ENCODE peak calls at places on chromosomes 1 and 21, in six cellular contexts. R, J, Y, K, X and N are unnamed samples.

GRCh38 chr1:241482761-241483250 is 36.7 kb downstream of the FH start:
- DNase-seq in R (peak), J (no peak), Y (no peak), K (no peak), X (peak), N (no peak)

GRCh38 chr1:79705218-79705617 is 698.7 kb upstream of the ADGRL4 start:
- DNase-seq in R (no peak), J (no peak), Y (no peak), K (no peak), X (no peak), N (no peak)

GRCh38 chr1:219173758-219174671 is at the start of gene LYPLAL1:
- DNase-seq in R (peak), J (peak), Y (peak), K (peak), X (peak), N (peak)

GRCh38 chr1:26218906-26219494 is 15.0 kb upstream of the CEP85 start:
- DNase-seq in R (peak), J (no peak), Y (peak), K (no peak), X (no peak), N (no peak)

GRCh38 chr1:215569987-215570824 is 3.1 kb downstream of the KCTD3 start:
- DNase-seq in R (peak), J (no peak), Y (no peak), K (no peak), X (peak), N (no peak)

GRCh38 chr1:40344597-40344996 is 27.5 kb upstream of the COL9A2 start:
- DNase-seq in R (peak), J (peak), Y (peak), K (no peak), X (peak), N (no peak)

GRCh38 chr1:167301355-167301754 is 80.7 kb downstream of the POU2F1 start:
- DNase-seq in R (no peak), J (no peak), Y (no peak), K (no peak), X (no peak), N (no peak)

GRCh38 chr1:94001397-94002045 is 92.3 kb upstream of the GCLM start:
- DNase-seq in R (no peak), J (no peak), Y (no peak), K (no peak), X (no peak), N (no peak)

GRCh38 chr1:234989479-234990327 is 138.9 kb downstream of the TOMM20 start:
- DNase-seq in R (no peak), J (no peak), Y (no peak), K (no peak), X (no peak), N (no peak)

GRCh38 chr21:27536319-27536718 is 569.4 kb upstream of the ADAMTS5 start:
- DNase-seq in R (peak), J (no peak), Y (no peak), K (no peak), X (no peak), N (no peak)

GRCh38 chr21:34679056-34679455 is 10.3 kb downstream of the CLIC6 start:
- DNase-seq in R (no peak), J (no peak), Y (no peak), K (no peak), X (no peak), N (no peak)

GRCh38 chr1:163870666-163871065 is 548.9 kb downstream of the NUF2 start:
- DNase-seq in R (no peak), J (no peak), Y (no peak), K (no peak), X (no peak), N (no peak)

GRCh38 chr1:42282867-42283583 is 52.0 kb downstream of the FOXJ3 start:
- DNase-seq in R (peak), J (no peak), Y (no peak), K (no peak), X (no peak), N (no peak)

GRCh38 chr1:233459968-233460367 is 132.4 kb downstream of the MAP3K21 start:
- DNase-seq in R (no peak), J (no peak), Y (no peak), K (no peak), X (no peak), N (no peak)

GRCh38 chr21:41678016-41678935 is 88.6 kb downstream of the RIPK4 start:
- DNase-seq in R (peak), J (peak), Y (no peak), K (no peak), X (no peak), N (peak)

GRCh38 chr1:219463629-219464028 is 149.3 kb downstream of the ZC3H11B start:
- DNase-seq in R (no peak), J (peak), Y (no peak), K (no peak), X (no peak), N (no peak)

GRCh38 chr1:57060451-57060850 is 94.6 kb upstream of the C8B start:
- DNase-seq in R (no peak), J (no peak), Y (no peak), K (no peak), X (no peak), N (no peak)

GRCh38 chr1:14112613-14113012 is 412.6 kb downstream of the PRDM2 start:
- DNase-seq in R (no peak), J (no peak), Y (no peak), K (no peak), X (no peak), N (no peak)

GRCh38 chr21:44801468-44802395 is at the start of gene UBE2G2:
- DNase-seq in R (peak), J (peak), Y (peak), K (peak), X (peak), N (peak)

GRCh38 chr1:234408757-234409156 is 35.5 kb downstream of the COA6 start:
- DNase-seq in R (no peak), J (no peak), Y (no peak), K (no peak), X (no peak), N (no peak)

GRCh38 chr21:31310750-31311149 is 33.3 kb downstream of the TIAM1 start:
- DNase-seq in R (peak), J (peak), Y (no peak), K (no peak), X (no peak), N (no peak)

GRCh38 chr1:21666572-21667320 is 2.4 kb downstream of the RAP1GAP start:
- DNase-seq in R (no peak), J (no peak), Y (no peak), K (no peak), X (no peak), N (no peak)

GRCh38 chr1:205346956-205347574 is 9.7 kb downstream of the KLHDC8A start:
- DNase-seq in R (no peak), J (no peak), Y (no peak), K (no peak), X (no peak), N (no peak)

DNA sequence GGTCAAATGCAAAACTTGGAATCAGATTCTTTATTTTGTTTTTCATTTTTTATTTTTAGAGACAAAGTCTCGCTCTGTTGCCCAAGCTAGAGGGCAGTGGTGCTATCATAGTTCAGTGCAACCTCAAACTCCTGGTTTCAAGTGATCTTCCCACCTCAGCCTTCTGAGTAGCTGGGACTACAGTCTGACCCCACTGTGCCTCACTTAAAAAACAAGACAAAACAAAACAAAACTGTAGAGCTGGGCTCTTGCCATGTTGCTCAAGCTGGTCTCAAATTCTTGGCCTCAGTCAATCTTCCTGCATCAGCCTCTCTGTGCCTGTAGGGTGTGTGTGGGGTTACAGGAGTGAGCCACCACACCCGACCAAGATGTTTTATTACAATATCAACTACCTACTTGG is 396.0 kb upstream of the USP24 start:
- DNase-seq in R (peak), J (no peak), Y (no peak), K (no peak), X (no peak), N (no peak)
- TF ChIP-seq CTCF in R (no peak), J (no peak), Y (no peak), K (no peak), X (no peak), N (no peak)

GRCh38 chr1:85275701-85276289 is 637 bp downstream of the BCL10 start:
- DNase-seq in R (no peak), J (no peak), Y (no peak), K (no peak), X (no peak), N (no peak)
- TF ChIP-seq CTCF in R (no peak), J (no peak), Y (no peak), K (no peak), X (no peak), N (no peak)

GRCh38 chr21:38806153-38806941 is 618 bp downstream of the ETS2 start:
- DNase-seq in R (no peak), J (no peak), Y (peak), K (peak), X (peak), N (peak)
- TF ChIP-seq CTCF in R (no peak), J (no peak), Y (peak), K (peak), X (no peak), N (peak)

DNA sequence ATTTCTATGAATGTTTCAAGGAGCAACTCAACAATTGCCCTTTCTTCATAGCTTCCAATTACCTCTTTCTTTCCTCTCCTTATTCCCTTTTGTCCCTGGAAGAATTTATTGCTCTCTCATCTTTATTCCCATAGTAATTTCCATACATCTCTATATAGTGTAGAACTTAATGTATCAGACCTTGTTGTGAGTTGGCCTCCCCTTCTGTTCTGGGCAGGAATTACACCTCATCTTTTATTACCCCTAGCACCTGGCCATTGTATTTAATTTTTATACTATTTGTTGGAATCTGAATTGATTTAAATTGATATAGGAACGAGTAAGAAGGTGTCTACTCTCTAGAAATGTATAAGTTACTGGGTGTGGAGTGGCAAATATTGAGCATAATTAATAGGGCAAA is 114.5 kb downstream of the CACHD1 start:
- DNase-seq in R (peak), J (no peak), Y (no peak), K (no peak), X (no peak), N (no peak)
- TF ChIP-seq CTCF in R (peak), J (no peak), Y (peak), K (peak), X (peak), N (no peak)